ENCODE peak calls at places on chromosomes 16 and 17, in seven cellular contexts. I, T, C, H, W, M and Z are unnamed samples. For H3K4me1, the result is how much of the 10 kb centered on the place peaks cover.

GRCh38 chr16:81810361-81810760 is 31.3 kb downstream of the PLCG2 start:
- DNase-seq in I (no peak), T (no peak), C (no peak), H (no peak), W (no peak), M (no peak), Z (no peak)

GRCh38 chr16:51165043-51165442 is 14.0 kb upstream of the SALL1 start:
- DNase-seq in I (no peak), T (no peak), C (no peak), H (no peak), W (no peak), M (no peak), Z (no peak)

GRCh38 chr17:35244345-35245195 is 1.7 kb downstream of the SLFN5 start:
- DNase-seq in I (peak), T (peak), C (peak), H (peak), W (no peak), M (peak), Z (peak)

GRCh38 chr16:86353934-86354333 is 156.4 kb upstream of the FOXF1 start:
- DNase-seq in I (no peak), T (no peak), C (no peak), H (no peak), W (no peak), M (no peak), Z (no peak)

GRCh38 chr16:456891-457483 is 31.5 kb downstream of the RAB11FIP3 start:
- DNase-seq in I (peak), T (no peak), C (no peak), H (peak), W (no peak), M (no peak), Z (no peak)

GRCh38 chr16:27355610-27356009 is 41.8 kb downstream of the IL4R start:
- DNase-seq in I (peak), T (peak), C (peak), H (peak), W (peak), M (peak), Z (no peak)

GRCh38 chr17:38459556-38459955 is 31.3 kb downstream of the ARHGAP23 start:
- DNase-seq in I (no peak), T (peak), C (no peak), H (no peak), W (no peak), M (no peak), Z (no peak)

GRCh38 chr17:77363821-77364361 is 223.1 kb downstream of the SEC14L1 start:
- DNase-seq in I (peak), T (peak), C (peak), H (peak), W (no peak), M (no peak), Z (no peak)

GRCh38 chr17:7486181-7486580 is 2.0 kb downstream of the POLR2A start:
- DNase-seq in I (no peak), T (no peak), C (no peak), H (no peak), W (no peak), M (no peak), Z (no peak)

GRCh38 chr16:13351222-13351621 is 449.8 kb downstream of the SHISA9 start:
- DNase-seq in I (no peak), T (no peak), C (no peak), H (no peak), W (no peak), M (no peak), Z (no peak)

GRCh38 chr16:28915181-28915580 is 9.9 kb downstream of the RABEP2 start:
- DNase-seq in I (peak), T (no peak), C (no peak), H (peak), W (no peak), M (no peak), Z (no peak)

GRCh38 chr17:80124351-80124981 is 22.5 kb downstream of the EIF4A3 start:
- DNase-seq in I (no peak), T (no peak), C (peak), H (peak), W (no peak), M (peak), Z (no peak)

GRCh38 chr17:44334315-44335181 is 9.9 kb upstream of the SLC25A39 start:
- DNase-seq in I (no peak), T (no peak), C (no peak), H (no peak), W (no peak), M (no peak), Z (no peak)

GRCh38 chr16:79437764-79438728 is 162.5 kb downstream of the MAF start:
- DNase-seq in I (no peak), T (peak), C (peak), H (peak), W (peak), M (no peak), Z (no peak)

GRCh38 chr17:46727572-46728348 is 90.7 kb downstream of the WNT3 start:
- DNase-seq in I (no peak), T (no peak), C (no peak), H (peak), W (no peak), M (no peak), Z (no peak)

GRCh38 chr17:61314368-61315078 is 85.1 kb upstream of the TBX2 start:
- DNase-seq in I (no peak), T (peak), C (peak), H (peak), W (no peak), M (no peak), Z (peak)

GRCh38 chr17:82256242-82256894 is 17.1 kb downstream of the CSNK1D start:
- DNase-seq in I (no peak), T (no peak), C (no peak), H (no peak), W (no peak), M (no peak), Z (no peak)

GRCh38 chr17:58970966-58971575 is 135.6 kb downstream of the TRIM37 start:
- DNase-seq in I (no peak), T (no peak), C (no peak), H (no peak), W (no peak), M (no peak), Z (no peak)

GRCh38 chr17:69761011-69761410 is 314.0 kb upstream of the KCNJ16 start:
- DNase-seq in I (no peak), T (no peak), C (no peak), H (no peak), W (no peak), M (no peak), Z (no peak)

GRCh38 chr16:29663020-29663828 is at the start of gene SPN:
- DNase-seq in I (peak), T (no peak), C (peak), H (no peak), W (no peak), M (no peak), Z (no peak)

GRCh38 chr17:79842656-79843474 is 3.6 kb upstream of the CBX4 start:
- DNase-seq in I (no peak), T (no peak), C (peak), H (peak), W (peak), M (no peak), Z (no peak)

GRCh38 chr16:23269248-23270091 is 32.6 kb upstream of the SCNN1B start:
- DNase-seq in I (no peak), T (no peak), C (no peak), H (no peak), W (no peak), M (peak), Z (no peak)

GRCh38 chr17:66690166-66690565 is 144.8 kb upstream of the CACNG5 start:
- DNase-seq in I (no peak), T (no peak), C (peak), H (no peak), W (no peak), M (no peak), Z (no peak)

GRCh38 chr16:13988038-13988437 is 68.1 kb downstream of the ERCC4 start:
- DNase-seq in I (no peak), T (no peak), C (no peak), H (no peak), W (no peak), M (no peak), Z (no peak)

GRCh38 chr17:39665642-39666221 is 583 bp downstream of the TCAP start:
- DNase-seq in I (no peak), T (no peak), C (peak), H (no peak), W (peak), M (no peak), Z (no peak)

GRCh38 chr17:58702708-58703107 is 10.3 kb downstream of the RAD51C start:
- DNase-seq in I (no peak), T (no peak), C (no peak), H (peak), W (no peak), M (no peak), Z (no peak)

GRCh38 chr17:4444782-4445473 is 11.2 kb downstream of the SPNS3 start:
- DNase-seq in I (no peak), T (peak), C (no peak), H (peak), W (no peak), M (no peak), Z (no peak)

GRCh38 chr17:40363480-40363838 is 1.1 kb downstream of the GJD3 start:
- DNase-seq in I (no peak), T (no peak), C (peak), H (peak), W (peak), M (no peak), Z (no peak)

GRCh38 chr16:10770907-10771306 is 27.3 kb downstream of the NUBP1 start:
- DNase-seq in I (no peak), T (no peak), C (no peak), H (peak), W (no peak), M (no peak), Z (no peak)

GRCh38 chr17:77506371-77506991 is 365.7 kb downstream of the SEC14L1 start:
- DNase-seq in I (no peak), T (no peak), C (peak), H (no peak), W (peak), M (no peak), Z (no peak)

GRCh38 chr17:81551458-81552243 is 502 bp downstream of the FAAP100 start:
- DNase-seq in I (peak), T (no peak), C (peak), H (no peak), W (no peak), M (no peak), Z (no peak)

GRCh38 chr17:76702941-76703637 is 7.7 kb downstream of the MXRA7 start:
- DNase-seq in I (no peak), T (no peak), C (no peak), H (no peak), W (no peak), M (no peak), Z (no peak)

GRCh38 chr17:68238894-68239293 is 8.9 kb upstream of the AMZ2 start:
- DNase-seq in I (no peak), T (no peak), C (no peak), H (no peak), W (no peak), M (no peak), Z (no peak)

GRCh38 chr17:7579839-7580630 is 597 bp downstream of the CD68 start:
- DNase-seq in I (no peak), T (no peak), C (no peak), H (no peak), W (no peak), M (no peak), Z (no peak)

DNA sequence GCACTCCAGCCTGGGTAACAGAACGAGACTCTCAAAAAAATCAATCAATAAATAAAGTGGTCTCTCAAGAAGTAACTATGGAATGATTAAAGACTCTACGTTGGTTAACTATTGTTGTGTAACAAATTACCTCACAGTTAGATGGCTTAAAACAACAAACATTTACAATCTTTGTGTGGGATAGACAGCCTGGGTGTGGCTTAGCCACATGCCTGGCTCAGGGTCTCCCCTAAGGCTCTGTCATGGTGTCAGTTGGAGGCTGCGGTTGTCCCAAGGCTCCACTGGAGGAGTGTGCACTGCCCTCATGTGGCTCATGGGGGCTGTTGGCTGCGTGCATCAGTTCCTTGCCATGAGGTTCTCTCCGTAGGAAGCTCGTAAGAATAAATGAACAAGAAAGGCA is 294.5 kb downstream of the SNX29 start:
- DNase-seq in I (peak), T (no peak), C (peak), H (peak), W (no peak), M (peak), Z (no peak)
- TF ChIP-seq CTCF in I (peak), T (peak), C (peak), H (peak), W (no peak), M (peak), Z (no peak)

GRCh38 chr17:50848691-50849090 is 13.3 kb downstream of the WFIKKN2 start:
- DNase-seq in I (no peak), T (no peak), C (peak), H (no peak), W (no peak), M (no peak), Z (no peak)

GRCh38 chr17:50845260-50846147 is 10.1 kb downstream of the WFIKKN2 start:
- DNase-seq in I (no peak), T (no peak), C (peak), H (no peak), W (no peak), M (no peak), Z (no peak)

GRCh38 chr17:50848039-50848438 is 12.7 kb downstream of the WFIKKN2 start:
- DNase-seq in I (no peak), T (no peak), C (peak), H (no peak), W (no peak), M (no peak), Z (no peak)

GRCh38 chr17:50850640-50851039 is 15.3 kb downstream of the WFIKKN2 start:
- DNase-seq in I (no peak), T (no peak), C (peak), H (no peak), W (no peak), M (no peak), Z (no peak)

DNA sequence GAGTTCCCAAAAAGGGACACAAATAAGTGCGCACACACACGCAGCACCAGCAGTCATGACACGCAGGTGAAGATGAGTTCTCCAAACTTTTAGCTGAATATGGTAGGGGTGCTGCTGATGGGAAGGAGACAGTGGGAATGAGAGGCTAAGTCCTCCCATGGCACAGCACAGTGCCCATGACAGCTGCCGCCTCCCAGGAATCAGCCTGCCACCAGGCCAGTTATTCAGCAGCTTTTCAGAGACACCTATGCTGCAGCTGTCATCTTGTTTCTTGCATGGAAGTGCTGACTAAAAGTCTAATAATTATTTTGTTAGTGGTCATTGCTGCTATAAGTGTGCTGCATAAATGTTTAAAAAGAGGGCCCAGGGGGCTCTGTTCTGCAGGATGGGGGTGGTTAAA is 12.2 kb downstream of the WFIKKN2 start:
- DNase-seq in I (no peak), T (no peak), C (peak), H (no peak), W (no peak), M (no peak), Z (no peak)
- H3K4me1 ChIP-seq in I (under half), T (under half), C (under half), H (under half), W (under half), M (under half), Z (under half)

GRCh38 chr16:19644877-19645276 is 73.2 kb downstream of the KNOP1 start:
- DNase-seq in I (no peak), T (peak), C (no peak), H (peak), W (no peak), M (no peak), Z (no peak)

GRCh38 chr16:19639986-19640421 is 78.0 kb downstream of the KNOP1 start:
- DNase-seq in I (no peak), T (no peak), C (no peak), H (peak), W (no peak), M (no peak), Z (no peak)

GRCh38 chr16:19649980-19650379 is 68.0 kb downstream of the KNOP1 start:
- DNase-seq in I (no peak), T (no peak), C (no peak), H (no peak), W (no peak), M (no peak), Z (no peak)

DNA sequence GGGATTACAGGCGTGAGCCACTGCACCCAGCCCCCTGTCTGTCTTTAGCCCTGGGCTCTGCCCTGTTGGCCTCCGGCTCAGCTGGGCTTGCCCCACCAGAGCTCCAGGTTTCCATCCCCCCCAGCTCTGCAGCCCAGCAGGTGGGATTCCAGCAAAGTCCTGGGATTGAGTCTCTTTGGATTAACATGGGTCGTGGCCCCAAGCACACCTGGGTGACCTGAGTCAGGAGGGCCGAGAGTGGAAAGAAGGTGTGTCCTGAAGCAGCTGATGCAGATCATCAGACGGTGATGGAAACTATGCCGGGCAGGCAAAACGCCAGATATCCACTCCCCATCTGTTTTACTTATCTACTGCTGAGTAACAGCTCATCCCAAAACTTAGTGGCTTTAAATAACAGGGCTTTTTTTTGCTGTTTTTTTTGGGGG is 72.5 kb downstream of the KNOP1 start:
- DNase-seq in I (no peak), T (peak), C (no peak), H (peak), W (peak), M (no peak), Z (no peak)
- H3K4me3 ChIP-seq in I (no peak), T (peak), C (no peak), H (no peak), W (no peak), M (no peak), Z (no peak)

DNA sequence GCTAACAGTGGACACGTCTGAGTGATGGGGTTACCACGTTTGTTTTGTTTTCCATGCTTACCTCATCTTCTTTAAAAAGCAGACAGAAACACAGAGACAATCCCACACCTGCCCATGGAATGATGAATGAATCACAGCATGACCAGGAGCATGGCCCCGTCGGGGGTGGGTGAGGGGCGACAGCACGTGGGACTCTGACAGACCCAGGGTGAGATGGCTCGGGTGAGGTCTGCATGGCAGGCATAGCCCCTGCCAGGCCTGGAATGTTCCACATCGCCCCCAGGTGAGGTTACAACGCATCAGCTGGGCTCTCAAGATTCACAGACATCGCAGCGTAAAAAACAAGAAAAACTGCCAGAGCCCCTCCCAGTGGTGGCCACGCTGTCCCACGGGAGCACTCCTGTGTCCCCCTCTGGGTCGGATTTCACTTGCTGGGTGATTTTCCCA is 18.1 kb downstream of the SLC7A5 start:
- DNase-seq in I (no peak), T (no peak), C (no peak), H (no peak), W (peak), M (no peak), Z (no peak)
- TF ChIP-seq CTCF in I (no peak), T (no peak), C (no peak), H (no peak), W (no peak), M (no peak), Z (no peak)

GRCh38 chr16:70744366-70744765 is 56.6 kb downstream of the VAC14 start:
- DNase-seq in I (no peak), T (no peak), C (no peak), H (no peak), W (no peak), M (no peak), Z (no peak)
- H3K4me1 ChIP-seq in I (under half), T (half or more), C (under half), H (under half), W (half or more), M (under half), Z (under half)